ENCODE peak calls at places on chromosomes 16 and 17, in five cellular contexts. C is germinal center, Y is ELF-1, K is brain pericyte, V is GM19239. O is an unnamed sample.

GRCh38 chr16:12330977-12331376 is 354.4 kb downstream of the SNX29 start:
- DNase-seq in K (no peak), V (no peak), C (no peak), Y (no peak), O (no peak)

GRCh38 chr16:1277945-1278282 is 22.0 kb downstream of the TPSD1 start:
- DNase-seq in C (no peak), K (no peak), Y (no peak), V (no peak), O (no peak)

GRCh38 chr17:67624886-67625656 is 92.7 kb upstream of the NOL11 start:
- DNase-seq in V (no peak), Y (no peak), K (no peak), C (no peak), O (no peak)

GRCh38 chr17:27797390-27798091 is 2.8 kb downstream of the NOS2 start:
- DNase-seq in C (no peak), K (no peak), Y (no peak), V (no peak), O (no peak)

GRCh38 chr16:50697881-50698767 is 4.7 kb downstream of the NOD2 start:
- DNase-seq in C (no peak), Y (no peak), V (no peak), K (no peak), O (no peak)

GRCh38 chr17:14201087-14201486 is 35.6 kb downstream of the CDRT15 start:
- DNase-seq in V (no peak), K (no peak), C (no peak), Y (no peak), O (no peak)

GRCh38 chr16:69566437-69567030 is 768 bp downstream of the NFAT5 start:
- DNase-seq in K (no peak), Y (peak), C (peak), V (no peak), O (peak)

GRCh38 chr16:64122177-64122576 is 999.7 kb downstream of the CDH11 start:
- DNase-seq in C (no peak), K (no peak), V (no peak), Y (no peak), O (no peak)

GRCh38 chr17:42414782-42415409 is 8.2 kb downstream of the CAVIN1 start:
- DNase-seq in V (no peak), C (peak), Y (no peak), K (no peak), O (no peak)

GRCh38 chr16:82699711-82700495 is 73.1 kb downstream of the CDH13 start:
- DNase-seq in Y (no peak), K (peak), C (no peak), V (no peak), O (peak)

GRCh38 chr17:28728364-28729200 is at the start of gene NEK8:
- DNase-seq in V (no peak), K (peak), Y (peak), C (peak), O (peak)

GRCh38 chr17:17683710-17684365 is 2.6 kb downstream of the RAI1 start:
- DNase-seq in Y (no peak), V (no peak), C (no peak), K (no peak), O (no peak)